ENCODE peak calls at places on chromosomes 1 and 21, in nine cellular contexts. One of them, this sample, is unnamed.

GRCh38 chr1:89975540-89976125 is 19.3 kb upstream of the ZNF326 start:
- DNase-seq in HFF-Myc: no peak
- DNase-seq in left lung: no peak
- DNase-seq in GM12865: no peak
- DNase-seq in mucosa of descending colon: no peak
- DNase-seq in epithelial cell of esophagus: no peak
- DNase-seq in colonic mucosa: no peak
- DNase-seq in pancreas: no peak
- DNase-seq in heart left ventricle: no peak
- DNase-seq in this sample: no peak

GRCh38 chr1:25844485-25845337 is 14.5 kb downstream of the AUNIP start:
- DNase-seq in HFF-Myc: no peak
- DNase-seq in left lung: no peak
- DNase-seq in GM12865: no peak
- DNase-seq in mucosa of descending colon: no peak
- DNase-seq in epithelial cell of esophagus: no peak
- DNase-seq in colonic mucosa: no peak
- DNase-seq in pancreas: no peak
- DNase-seq in heart left ventricle: no peak
- DNase-seq in this sample: no peak

GRCh38 chr1:71561729-71562128 is 480.9 kb upstream of the ZRANB2 start:
- DNase-seq in HFF-Myc: peak; percentile 37
- DNase-seq in left lung: no peak
- DNase-seq in GM12865: no peak
- DNase-seq in mucosa of descending colon: no peak
- DNase-seq in epithelial cell of esophagus: peak; percentile 47
- DNase-seq in colonic mucosa: no peak
- DNase-seq in pancreas: no peak
- DNase-seq in heart left ventricle: no peak
- DNase-seq in this sample: peak; percentile 29

GRCh38 chr1:230385173-230385480 is 41.0 kb downstream of the PGBD5 start:
- DNase-seq in HFF-Myc: no peak
- DNase-seq in left lung: no peak
- DNase-seq in GM12865: no peak
- DNase-seq in mucosa of descending colon: no peak
- DNase-seq in epithelial cell of esophagus: no peak
- DNase-seq in colonic mucosa: no peak
- DNase-seq in pancreas: no peak
- DNase-seq in heart left ventricle: no peak
- DNase-seq in this sample: no peak

GRCh38 chr1:26829214-26829911 is 2.9 kb downstream of the ZDHHC18 start:
- DNase-seq in HFF-Myc: no peak
- DNase-seq in left lung: no peak
- DNase-seq in GM12865: no peak
- DNase-seq in mucosa of descending colon: no peak
- DNase-seq in epithelial cell of esophagus: no peak
- DNase-seq in colonic mucosa: no peak
- DNase-seq in pancreas: no peak
- DNase-seq in heart left ventricle: no peak
- DNase-seq in this sample: no peak

GRCh38 chr21:26709090-26709489 is 136.0 kb upstream of the CYYR1 start:
- DNase-seq in HFF-Myc: no peak
- DNase-seq in left lung: no peak
- DNase-seq in GM12865: no peak
- DNase-seq in mucosa of descending colon: no peak
- DNase-seq in epithelial cell of esophagus: peak; percentile 77
- DNase-seq in colonic mucosa: no peak
- DNase-seq in pancreas: no peak
- DNase-seq in heart left ventricle: no peak
- DNase-seq in this sample: peak; percentile 52

GRCh38 chr1:211928222-211928856 is 97.8 kb upstream of the LPGAT1 start:
- DNase-seq in HFF-Myc: no peak
- DNase-seq in left lung: peak; percentile 68
- DNase-seq in GM12865: no peak
- DNase-seq in mucosa of descending colon: no peak
- DNase-seq in epithelial cell of esophagus: peak; percentile 93
- DNase-seq in colonic mucosa: peak; percentile 49
- DNase-seq in pancreas: no peak
- DNase-seq in heart left ventricle: no peak
- DNase-seq in this sample: no peak

GRCh38 chr1:93816970-93817738 is 61.9 kb downstream of the DNTTIP2 start:
- DNase-seq in HFF-Myc: peak; percentile 65
- DNase-seq in left lung: no peak
- DNase-seq in GM12865: no peak
- DNase-seq in mucosa of descending colon: no peak
- DNase-seq in epithelial cell of esophagus: peak; percentile 20
- DNase-seq in colonic mucosa: no peak
- DNase-seq in pancreas: no peak
- DNase-seq in heart left ventricle: no peak
- DNase-seq in this sample: peak; percentile 70

GRCh38 chr21:34885125-34885524 is 164.0 kb downstream of the RUNX1 start:
- DNase-seq in HFF-Myc: no peak
- DNase-seq in left lung: no peak
- DNase-seq in GM12865: no peak
- DNase-seq in mucosa of descending colon: no peak
- DNase-seq in epithelial cell of esophagus: no peak
- DNase-seq in colonic mucosa: peak; percentile 29
- DNase-seq in pancreas: no peak
- DNase-seq in heart left ventricle: no peak
- DNase-seq in this sample: no peak

GRCh38 chr1:68495968-68496679 is 758 bp downstream of the DEPDC1 start:
- DNase-seq in HFF-Myc: no peak
- DNase-seq in left lung: no peak
- DNase-seq in GM12865: peak; percentile 28
- DNase-seq in mucosa of descending colon: no peak
- DNase-seq in epithelial cell of esophagus: peak; percentile 9
- DNase-seq in colonic mucosa: no peak
- DNase-seq in pancreas: no peak
- DNase-seq in heart left ventricle: no peak
- DNase-seq in this sample: no peak

GRCh38 chr1:185337221-185337620 is 20.2 kb upstream of the IVNS1ABP start:
- DNase-seq in HFF-Myc: no peak
- DNase-seq in left lung: no peak
- DNase-seq in GM12865: no peak
- DNase-seq in mucosa of descending colon: no peak
- DNase-seq in epithelial cell of esophagus: peak; percentile 49
- DNase-seq in colonic mucosa: no peak
- DNase-seq in pancreas: no peak
- DNase-seq in heart left ventricle: no peak
- DNase-seq in this sample: peak; percentile 80

GRCh38 chr21:37130971-37131370 is 57.9 kb downstream of the TTC3 start:
- DNase-seq in HFF-Myc: no peak
- DNase-seq in left lung: no peak
- DNase-seq in GM12865: no peak
- DNase-seq in mucosa of descending colon: no peak
- DNase-seq in epithelial cell of esophagus: peak; percentile 64
- DNase-seq in colonic mucosa: no peak
- DNase-seq in pancreas: no peak
- DNase-seq in heart left ventricle: no peak
- DNase-seq in this sample: no peak

GRCh38 chr1:20376880-20377494 is 86.3 kb downstream of the VWA5B1 start:
- DNase-seq in HFF-Myc: peak; percentile 16
- DNase-seq in left lung: no peak
- DNase-seq in GM12865: peak; percentile 45
- DNase-seq in mucosa of descending colon: peak; percentile 77
- DNase-seq in epithelial cell of esophagus: peak; percentile 42
- DNase-seq in colonic mucosa: peak; percentile 52
- DNase-seq in pancreas: no peak
- DNase-seq in heart left ventricle: no peak
- DNase-seq in this sample: peak; percentile 39

DNA sequence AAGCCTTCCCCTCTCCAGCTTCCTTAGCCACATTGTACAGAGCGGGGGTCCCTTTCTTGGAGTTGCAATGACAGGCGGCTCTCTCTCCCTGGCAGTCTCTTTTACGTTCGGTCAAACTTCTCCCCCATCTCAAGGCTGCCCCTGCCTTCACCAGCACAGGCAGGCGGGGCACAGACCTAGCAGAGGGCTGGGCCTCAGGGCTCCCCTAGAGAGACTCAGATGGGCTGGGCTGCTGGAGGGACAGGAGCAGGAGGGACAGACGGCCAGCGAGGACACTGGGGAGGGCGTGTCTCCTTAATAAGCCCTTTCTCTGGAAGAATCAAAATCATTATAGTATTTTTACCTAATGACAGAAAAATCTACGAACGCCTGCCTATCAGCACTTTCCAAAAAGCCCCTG is 79.6 kb downstream of the CASZ1 start:
- DNase-seq in HFF-Myc: no peak
- DNase-seq in left lung: no peak
- DNase-seq in GM12865: no peak
- DNase-seq in mucosa of descending colon: no peak
- DNase-seq in epithelial cell of esophagus: no peak
- DNase-seq in colonic mucosa: no peak
- DNase-seq in pancreas: no peak
- DNase-seq in heart left ventricle: no peak
- DNase-seq in this sample: no peak
- H3K4me3 ChIP-seq in HFF-Myc: no peak overlapping the region
- H3K4me3 ChIP-seq in left lung: no peak overlapping the region
- H3K4me3 ChIP-seq in GM12865: no peak overlapping the region
- H3K4me3 ChIP-seq in mucosa of descending colon: no peak overlapping the region
- H3K4me3 ChIP-seq in epithelial cell of esophagus: no peak overlapping the region
- H3K4me3 ChIP-seq in colonic mucosa: no peak overlapping the region
- H3K4me3 ChIP-seq in pancreas: no peak overlapping the region
- H3K4me3 ChIP-seq in heart left ventricle: peak overlapping the region; percentile 38
- H3K4me3 ChIP-seq in this sample: no peak overlapping the region

DNA sequence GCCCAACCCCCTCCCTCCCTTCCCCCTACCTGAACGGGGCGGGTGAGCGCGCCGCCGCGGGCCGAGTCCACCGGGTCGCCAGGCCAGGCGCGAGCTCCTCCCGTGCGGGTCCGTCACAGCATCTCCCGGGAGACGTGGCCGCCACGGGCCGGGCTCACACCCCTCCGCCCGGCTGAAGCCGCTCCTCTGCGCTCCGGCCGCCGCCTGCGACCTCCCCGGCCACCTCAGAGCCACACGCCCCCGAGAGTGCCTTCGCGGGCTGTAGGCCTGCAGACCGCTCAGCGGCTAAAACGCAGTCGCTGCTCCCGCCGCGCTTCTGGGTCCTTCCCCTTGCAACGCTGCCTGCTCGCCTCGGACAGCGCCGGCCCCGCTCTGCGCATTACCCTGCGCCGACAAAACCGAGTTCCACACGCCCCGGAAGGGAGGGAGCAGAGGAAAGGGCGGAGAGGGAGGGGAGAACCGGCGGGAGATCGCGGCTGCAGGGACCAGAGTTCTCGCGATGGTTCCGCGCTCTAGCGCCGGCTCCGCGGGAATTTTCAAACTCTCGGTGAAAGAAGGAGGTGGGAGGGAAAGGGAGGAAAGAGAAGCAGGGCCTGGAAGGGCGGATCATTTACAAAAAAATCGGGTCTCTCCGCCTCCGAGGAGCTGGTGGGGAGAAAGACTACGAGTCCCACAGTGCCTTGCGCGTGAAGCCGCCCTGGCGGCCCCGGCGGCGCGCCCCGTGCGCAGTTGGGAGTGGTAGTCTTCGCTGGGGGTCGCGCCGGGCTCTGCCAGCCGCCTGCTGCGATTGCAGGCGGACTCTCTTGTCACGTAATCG is at the start of gene AHCTF1:
- DNase-seq in HFF-Myc: peak; percentile 92
- DNase-seq in left lung: peak; percentile 98
- DNase-seq in GM12865: peak; percentile 98
- DNase-seq in mucosa of descending colon: peak; percentile 96
- DNase-seq in epithelial cell of esophagus: peak; percentile 98
- DNase-seq in colonic mucosa: peak; percentile 96
- DNase-seq in pancreas: peak; percentile 95
- DNase-seq in heart left ventricle: peak; percentile 97
- DNase-seq in this sample: peak; percentile 97
- TF ChIP-seq CTCF in HFF-Myc: no peak
- TF ChIP-seq CTCF in left lung: no peak
- TF ChIP-seq CTCF in GM12865: no peak
- TF ChIP-seq CTCF in mucosa of descending colon: no peak
- TF ChIP-seq CTCF in epithelial cell of esophagus: no peak
- TF ChIP-seq CTCF in colonic mucosa: no peak
- TF ChIP-seq CTCF in pancreas: no peak
- TF ChIP-seq CTCF in heart left ventricle: no peak
- TF ChIP-seq CTCF in this sample: no peak

DNA sequence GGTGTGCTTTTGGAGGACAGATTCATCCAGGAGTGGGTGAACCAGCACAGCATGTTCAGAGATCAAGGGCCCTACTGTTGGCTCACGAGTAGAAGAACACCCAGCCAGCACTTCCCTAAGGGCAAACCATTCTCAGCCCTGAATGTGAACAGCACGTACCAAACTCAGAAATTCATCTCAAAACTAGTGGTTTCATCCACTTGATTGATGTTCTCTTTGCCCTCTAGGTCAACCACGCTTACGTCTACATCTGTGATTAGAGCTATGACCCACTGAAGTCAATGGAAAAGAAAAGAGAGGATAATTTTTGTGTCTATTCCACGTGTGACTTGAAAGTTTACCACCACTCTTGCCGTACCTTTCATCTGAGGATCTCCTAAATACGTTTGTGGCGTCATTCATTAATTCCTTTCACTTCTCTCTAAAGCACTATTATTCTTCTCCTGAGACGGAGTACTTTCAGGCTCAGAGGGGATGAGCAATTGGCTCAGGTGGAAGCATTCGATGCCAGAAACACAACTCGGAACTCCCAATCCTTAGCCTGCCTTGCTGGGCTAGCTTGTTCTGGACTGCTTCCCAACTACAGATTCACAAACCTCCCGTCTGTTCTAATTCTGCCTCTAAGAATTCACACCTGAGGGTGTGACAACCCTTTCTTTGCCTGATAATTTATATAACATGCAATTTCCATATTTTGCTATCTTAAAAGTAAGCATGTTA is 57.3 kb upstream of the HIVEP3 start:
- DNase-seq in HFF-Myc: no peak
- DNase-seq in left lung: no peak
- DNase-seq in GM12865: no peak
- DNase-seq in mucosa of descending colon: no peak
- DNase-seq in epithelial cell of esophagus: no peak
- DNase-seq in colonic mucosa: no peak
- DNase-seq in pancreas: no peak
- DNase-seq in heart left ventricle: no peak
- DNase-seq in this sample: no peak
- H3K4me3 ChIP-seq in HFF-Myc: no peak overlapping the region
- H3K4me3 ChIP-seq in left lung: no peak overlapping the region
- H3K4me3 ChIP-seq in GM12865: no peak overlapping the region
- H3K4me3 ChIP-seq in mucosa of descending colon: no peak overlapping the region
- H3K4me3 ChIP-seq in epithelial cell of esophagus: no peak overlapping the region
- H3K4me3 ChIP-seq in colonic mucosa: no peak overlapping the region
- H3K4me3 ChIP-seq in pancreas: no peak overlapping the region
- H3K4me3 ChIP-seq in heart left ventricle: no peak overlapping the region
- H3K4me3 ChIP-seq in this sample: no peak overlapping the region

DNA sequence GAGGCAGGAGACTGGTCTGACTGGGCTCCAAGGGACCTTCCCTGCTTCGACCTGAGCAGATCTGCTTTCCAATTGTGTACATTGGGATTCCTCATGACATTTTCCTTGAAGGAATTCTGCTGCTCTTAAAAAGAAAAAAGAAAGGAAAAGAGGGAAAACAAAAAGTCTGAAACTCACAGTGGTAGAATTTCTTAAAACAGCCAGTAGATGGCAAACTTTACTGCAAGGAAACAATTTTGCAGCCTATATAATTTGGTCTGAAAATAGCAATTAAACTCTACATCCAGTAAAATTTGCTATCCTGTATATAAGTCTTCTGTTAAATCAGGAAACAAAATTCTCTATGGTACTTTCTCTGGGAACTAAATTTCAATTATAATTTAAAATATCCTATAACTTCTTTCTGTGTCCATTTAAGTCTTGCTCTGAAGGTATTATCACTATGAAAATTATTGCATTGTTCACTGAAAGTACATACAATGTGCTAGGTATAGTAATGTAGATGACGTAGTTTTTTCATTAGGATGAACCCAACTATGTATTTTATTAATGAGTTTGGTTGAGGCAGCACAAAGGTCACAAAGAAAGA is 59.8 kb downstream of the CRB1 start:
- DNase-seq in HFF-Myc: no peak
- DNase-seq in left lung: no peak
- DNase-seq in GM12865: no peak
- DNase-seq in mucosa of descending colon: no peak
- DNase-seq in epithelial cell of esophagus: peak; percentile 5
- DNase-seq in colonic mucosa: no peak
- DNase-seq in pancreas: no peak
- DNase-seq in heart left ventricle: no peak
- DNase-seq in this sample: no peak
- TF ChIP-seq CTCF in HFF-Myc: peak; percentile 38
- TF ChIP-seq CTCF in left lung: peak; percentile 46
- TF ChIP-seq CTCF in GM12865: peak; percentile 30
- TF ChIP-seq CTCF in mucosa of descending colon: peak; percentile 11
- TF ChIP-seq CTCF in epithelial cell of esophagus: peak; percentile 49
- TF ChIP-seq CTCF in colonic mucosa: peak; percentile 33
- TF ChIP-seq CTCF in pancreas: peak; percentile 53
- TF ChIP-seq CTCF in heart left ventricle: peak; percentile 45
- TF ChIP-seq CTCF in this sample: peak; percentile 57

This sample was measured in foreskin fibroblast.